ENCODE peak calls at places on chromosomes 12 and 14, in nine cellular contexts. F, Y, D, W, Z, C, B, E and U are unnamed samples.
A peak's percentile ranks its signal among the peaks of the same experiment; 100 is the strongest.

GRCh38 chr14:76430475-76430980 is 54.6 kb downstream of the ESRRB start:
- DNase-seq in E (no peak), Y (no peak), Z (no peak), D (no peak), W (no peak), F (no peak), C (no peak), B (no peak), U (no peak)

GRCh38 chr14:64701660-64702059 is 2.6 kb upstream of the PLEKHG3 start:
- DNase-seq in C (no peak), W (peak; percentile 2), Z (no peak), B (no peak), D (no peak), Y (no peak), E (no peak), F (no peak), U (peak; percentile 19)

GRCh38 chr12:10366875-10367274 is 23.0 kb downstream of the KLRK1 start:
- DNase-seq in F (no peak), D (no peak), E (no peak), Y (no peak), W (no peak), B (no peak), Z (peak; percentile 40), C (no peak), U (no peak)

GRCh38 chr14:95047754-95048153 is 109.6 kb downstream of the DICER1 start:
- DNase-seq in B (no peak), Y (no peak), F (no peak), D (no peak), Z (no peak), C (no peak), W (no peak), E (no peak), U (no peak)

GRCh38 chr12:83826112-83826511 is 1086.5 kb downstream of the SLC6A15 start:
- DNase-seq in B (no peak), F (peak; percentile 22), D (no peak), Y (no peak), C (no peak), Z (peak; percentile 40), E (no peak), W (peak; percentile 32), U (no peak)

GRCh38 chr12:105106621-105107020 is 910 bp upstream of the WASHC4 start:
- DNase-seq in F (no peak), W (no peak), D (no peak), B (no peak), C (no peak), E (no peak), Z (no peak), Y (no peak), U (no peak)

GRCh38 chr14:72454388-72454787 is 439.5 kb downstream of the DPF3 start:
- DNase-seq in Z (no peak), Y (no peak), F (no peak), C (no peak), B (no peak), W (no peak), D (no peak), E (no peak), U (no peak)

GRCh38 chr14:105420976-105421674 is 1.5 kb downstream of the MTA1 start:
- DNase-seq in E (no peak), F (no peak), D (no peak), B (no peak), Z (no peak), W (no peak), C (no peak), Y (peak; percentile 63), U (no peak)

GRCh38 chr14:51609251-51609986 is 42.3 kb upstream of the FRMD6 start:
- DNase-seq in Z (no peak), C (no peak), W (no peak), E (no peak), Y (no peak), F (no peak), D (no peak), B (no peak), U (no peak)

GRCh38 chr12:116638376-116638775 is 79.2 kb downstream of the MAP1LC3B2 start:
- DNase-seq in E (no peak), D (no peak), C (no peak), Y (no peak), F (no peak), B (no peak), Z (no peak), W (no peak), U (no peak)

DNA sequence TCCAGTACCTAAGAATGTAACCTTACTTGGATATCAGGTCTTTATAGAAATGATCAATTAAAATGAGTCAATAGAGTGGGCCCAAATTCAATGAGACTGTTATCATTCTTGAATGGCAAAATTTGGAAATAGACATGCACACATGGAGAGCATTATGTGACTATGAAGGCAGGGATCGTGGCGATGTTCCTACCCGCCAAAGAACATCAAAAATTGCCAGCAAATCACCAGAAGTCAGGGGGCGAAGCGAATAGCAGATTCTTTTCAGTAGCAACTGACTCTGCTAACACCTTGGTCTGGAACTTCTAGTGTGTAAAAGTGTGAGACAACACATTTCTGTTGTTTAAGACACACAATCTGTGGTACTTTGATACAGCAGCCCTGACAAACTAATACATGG is 192.5 kb downstream of the ACSS3 start:
- DNase-seq in W (no peak), D (no peak), E (no peak), B (no peak), Y (no peak), C (no peak), Z (no peak), F (no peak), U (no peak)
- H3K27ac ChIP-seq in W (no peak overlapping the region), D (no peak overlapping the region), E (no peak overlapping the region), B (no peak overlapping the region), Y (no peak overlapping the region), C (no peak overlapping the region), Z (no peak overlapping the region), F (no peak overlapping the region), U (no peak overlapping the region)

GRCh38 chr14:67411375-67411774 is 590 bp downstream of the PLEK2 start:
- DNase-seq in C (no peak), Y (no peak), F (no peak), D (no peak), E (no peak), Z (no peak), B (no peak), W (no peak), U (no peak)

GRCh38 chr14:67411820-67412421 is at the start of gene PLEK2:
- DNase-seq in F (peak; percentile 81), E (no peak), C (peak; percentile 80), B (no peak), Y (peak; percentile 89), D (no peak), W (peak; percentile 88), Z (no peak), U (no peak)

GRCh38 chr14:67416085-67416484 is 4.1 kb upstream of the PLEK2 start:
- DNase-seq in E (no peak), D (no peak), Y (no peak), W (peak; percentile 64), Z (no peak), B (no peak), F (no peak), C (no peak), U (no peak)

GRCh38 chr14:67416810-67417209 is 4.8 kb upstream of the PLEK2 start:
- DNase-seq in C (no peak), B (no peak), E (no peak), Z (no peak), W (no peak), D (no peak), Y (no peak), F (no peak), U (no peak)

DNA sequence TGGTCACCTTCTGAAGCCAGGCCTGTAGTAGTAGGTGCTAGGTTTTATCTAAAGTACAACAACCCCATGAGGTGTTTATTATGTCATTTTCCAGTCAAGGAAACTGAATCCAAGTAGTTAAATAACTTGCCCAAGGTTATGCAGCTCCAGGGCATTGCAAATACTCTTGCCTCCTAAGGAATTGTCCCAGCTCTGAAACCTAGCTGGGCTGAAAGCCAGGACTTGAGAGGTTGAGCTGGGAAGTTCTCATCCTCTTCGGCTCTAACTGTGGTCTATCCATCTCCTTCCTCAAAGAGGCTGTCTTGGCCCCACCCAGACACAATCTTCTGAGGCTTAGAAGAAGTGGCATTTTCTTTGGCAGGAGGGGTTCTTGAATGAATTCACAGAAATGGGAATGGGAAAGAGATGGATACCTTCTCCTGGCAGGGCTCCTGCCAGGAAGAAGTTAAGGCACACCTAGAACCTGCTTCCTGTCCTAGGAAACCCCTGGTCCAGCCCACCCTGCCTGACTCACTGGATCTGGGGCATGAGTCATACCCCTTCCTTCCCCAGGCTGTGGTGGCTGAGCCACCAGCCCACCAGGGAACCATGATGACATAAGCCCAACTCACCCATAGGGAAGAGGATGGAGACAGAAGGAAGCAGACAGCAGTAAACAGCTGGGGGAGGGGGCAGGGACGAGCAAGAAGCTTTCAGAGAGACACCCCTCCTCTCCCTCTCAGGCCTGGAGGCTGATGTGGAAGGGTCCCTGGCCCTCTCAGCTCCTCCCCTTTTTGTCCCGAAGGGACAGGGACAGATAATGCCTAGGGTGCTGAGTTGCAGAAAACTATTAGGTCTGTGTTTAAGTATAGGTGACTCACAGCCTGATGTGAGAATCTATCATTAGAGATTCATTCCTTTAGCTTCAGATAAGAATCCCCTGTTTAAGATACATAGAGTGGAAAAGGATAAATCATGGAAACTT is 2.1 kb upstream of the PLEK2 start:
- DNase-seq in D (no peak), Z (peak; percentile 86), Y (no peak), C (no peak), W (no peak), E (no peak), F (peak; percentile 88), B (no peak), U (no peak)
- H3K27ac ChIP-seq in D (no peak overlapping the region), Z (peak overlapping the region; percentile 43), Y (no peak overlapping the region), C (no peak overlapping the region), W (no peak overlapping the region), E (no peak overlapping the region), F (peak overlapping the region; percentile 56), B (no peak overlapping the region), U (no peak overlapping the region)

GRCh38 chr12:96483116-96483515 is 6.3 kb upstream of the CFAP54 start:
- DNase-seq in W (no peak), B (no peak), C (no peak), D (no peak), Z (no peak), Y (no peak), F (no peak), E (no peak), U (no peak)

GRCh38 chr12:96486751-96487150 is 2.6 kb upstream of the CFAP54 start:
- DNase-seq in D (no peak), E (no peak), B (no peak), W (no peak), Y (no peak), C (no peak), F (no peak), Z (no peak), U (no peak)

GRCh38 chr12:96487214-96487613 is 2.2 kb upstream of the CFAP54 start:
- DNase-seq in B (no peak), F (no peak), D (no peak), Z (peak; percentile 64), C (no peak), W (no peak), E (no peak), Y (no peak), U (no peak)

GRCh38 chr12:96489392-96490056 is at the start of gene CFAP54:
- DNase-seq in Z (peak; percentile 94), W (peak; percentile 86), F (peak; percentile 75), C (peak; percentile 96), Y (peak; percentile 96), B (peak; percentile 94), E (peak; percentile 94), D (peak; percentile 97), U (peak; percentile 95)

GRCh38 chr12:96487634-96488033 is 1.7 kb upstream of the CFAP54 start:
- DNase-seq in F (no peak), D (no peak), B (no peak), W (no peak), Z (no peak), E (no peak), C (no peak), Y (no peak), U (no peak)
- H3K27ac ChIP-seq in F (no peak overlapping the region), D (no peak overlapping the region), B (no peak overlapping the region), W (no peak overlapping the region), Z (peak overlapping the region; percentile 33), E (no peak overlapping the region), C (no peak overlapping the region), Y (no peak overlapping the region), U (no peak overlapping the region)

GRCh38 chr12:4118601-4119156 is 154.9 kb upstream of the CCND2 start:
- DNase-seq in C (no peak), W (peak; percentile 3), B (no peak), F (no peak), Y (no peak), D (peak; percentile 40), Z (no peak), E (no peak), U (peak; percentile 55)
- H3K27ac ChIP-seq in C (no peak overlapping the region), W (no peak overlapping the region), B (no peak overlapping the region), F (no peak overlapping the region), Y (no peak overlapping the region), D (no peak overlapping the region), Z (peak overlapping the region; percentile 50), E (no peak overlapping the region), U (no peak overlapping the region)